ENCODE peak calls at places on chromosomes 13 and 19, in seven cellular contexts. I, U, W, M, Z, A and H are unnamed samples.

GRCh38 chr13:60756306-60756705 is 359.3 kb downstream of the TDRD3 start:
- DNase-seq in U (no peak), A (peak; percentile 7), W (peak; percentile 3), I (no peak), Z (no peak), M (no peak), H (no peak)

GRCh38 chr19:558770-559439 is 13.5 kb upstream of the BSG start:
- DNase-seq in Z (no peak), M (peak; percentile 67), I (peak; percentile 14), W (peak; percentile 85), A (no peak), U (no peak), H (no peak)

GRCh38 chr13:42270160-42270856 is 1.6 kb upstream of the AKAP11 start:
- DNase-seq in I (no peak), Z (no peak), A (no peak), W (no peak), M (no peak), U (no peak), H (no peak)

GRCh38 chr19:33005440-33005839 is 33.4 kb downstream of the FAAP24 start:
- DNase-seq in M (no peak), I (no peak), W (no peak), U (no peak), Z (no peak), A (no peak), H (peak; percentile 50)

GRCh38 chr19:40521276-40521675 is 54.5 kb downstream of the SPTBN4 start:
- DNase-seq in A (peak; percentile 48), W (peak; percentile 23), I (peak; percentile 29), U (peak; percentile 59), M (no peak), Z (no peak), H (no peak)

GRCh38 chr19:39411006-39411831 is 1.2 kb upstream of the PLEKHG2 start:
- DNase-seq in A (no peak), U (peak; percentile 65), I (peak; percentile 68), Z (peak; percentile 50), W (peak; percentile 99), M (no peak), H (no peak)

GRCh38 chr13:33213797-33214196 is 71.8 kb downstream of the STARD13 start:
- DNase-seq in M (no peak), W (no peak), I (peak; percentile 65), U (no peak), A (no peak), Z (no peak), H (no peak)

GRCh38 chr19:48999481-49000325 is 6.0 kb downstream of the RUVBL2 start:
- DNase-seq in M (no peak), A (peak; percentile 81), W (peak; percentile 76), I (peak; percentile 67), Z (peak; percentile 41), U (peak; percentile 79), H (peak; percentile 86)

GRCh38 chr13:103291693-103292572 is 225.7 kb upstream of the SLC10A2 start:
- DNase-seq in Z (no peak), I (no peak), W (no peak), M (no peak), A (no peak), U (no peak), H (peak; percentile 18)

GRCh38 chr13:112995395-112996091 is 26.5 kb downstream of the MCF2L start:
- DNase-seq in U (no peak), M (no peak), A (no peak), Z (no peak), W (no peak), I (no peak), H (no peak)

GRCh38 chr19:7904074-7905020 is 670 bp downstream of the MAP2K7 start:
- DNase-seq in U (no peak), A (no peak), I (no peak), Z (peak; percentile 49), W (peak; percentile 41), M (peak; percentile 85), H (peak; percentile 92)

GRCh38 chr13:30806784-30807183 is 71.4 kb downstream of the ALOX5AP start:
- DNase-seq in M (no peak), A (peak; percentile 87), W (peak; percentile 84), U (peak; percentile 85), I (peak; percentile 88), Z (no peak), H (no peak)

GRCh38 chr19:14509382-14509781 is 8.8 kb downstream of the DNAJB1 start:
- DNase-seq in A (no peak), U (no peak), I (no peak), Z (no peak), W (no peak), M (no peak), H (no peak)

GRCh38 chr19:4715529-4716221 is 8.0 kb downstream of the DPP9 start:
- DNase-seq in W (no peak), U (no peak), I (no peak), M (peak; percentile 85), A (no peak), Z (no peak), H (no peak)
- H3K4me3 ChIP-seq in W (no peak overlapping the region), U (no peak overlapping the region), I (no peak overlapping the region), M (no peak overlapping the region), A (no peak overlapping the region), Z (no peak overlapping the region), H (no peak overlapping the region)

DNA sequence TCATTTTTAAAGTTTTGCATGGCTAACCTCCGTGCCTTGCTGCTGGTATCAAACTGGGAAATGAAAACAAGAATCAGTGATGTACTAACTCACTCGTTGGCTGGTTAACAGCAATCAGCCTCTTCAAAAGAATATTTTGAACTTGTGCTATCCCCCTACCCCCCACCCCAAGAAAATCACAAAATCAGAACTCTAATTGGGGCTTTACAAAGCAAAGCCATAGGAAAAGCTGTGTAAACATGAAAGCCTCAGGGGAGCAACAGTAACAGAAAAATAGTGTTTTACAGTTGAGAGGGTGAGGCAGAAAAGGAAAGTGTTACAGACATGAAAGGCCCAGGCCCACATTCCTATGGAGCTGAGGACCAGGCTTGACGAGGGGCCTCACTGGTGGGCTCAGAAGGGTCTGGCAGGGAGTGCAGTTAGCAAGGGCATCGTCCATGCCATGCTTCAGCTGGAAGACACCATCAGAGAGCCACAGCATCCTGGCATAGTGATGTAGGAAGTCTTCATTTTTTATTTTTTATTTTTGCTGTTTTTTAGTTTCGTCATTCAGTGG is 217.6 kb downstream of the PCCA start:
- DNase-seq in A (no peak), W (no peak), U (no peak), Z (no peak), M (no peak), I (no peak), H (no peak)
- H3K4me3 ChIP-seq in A (no peak overlapping the region), W (no peak overlapping the region), U (no peak overlapping the region), Z (no peak overlapping the region), M (no peak overlapping the region), I (no peak overlapping the region), H (no peak overlapping the region)

GRCh38 chr13:27968316-27969072 is 621 bp downstream of the CDX2 start:
- DNase-seq in Z (no peak), W (peak; percentile 43), A (no peak), M (no peak), I (no peak), U (no peak), H (peak; percentile 83)
- H3K4me3 ChIP-seq in Z (peak overlapping the region; percentile 80), W (no peak overlapping the region), A (no peak overlapping the region), M (no peak overlapping the region), I (no peak overlapping the region), U (no peak overlapping the region), H (peak overlapping the region; percentile 37)

GRCh38 chr19:35986664-35987570 is 8.1 kb upstream of the SDHAF1 start:
- DNase-seq in Z (peak; percentile 59), M (no peak), I (no peak), W (no peak), A (no peak), U (peak; percentile 41), H (peak; percentile 90)
- H3K4me3 ChIP-seq in Z (peak overlapping the region; percentile 48), M (peak overlapping the region; percentile 35), I (peak overlapping the region; percentile 17), W (peak overlapping the region; percentile 51), A (peak overlapping the region; percentile 21), U (peak overlapping the region; percentile 7), H (peak overlapping the region; percentile 39)